ENCODE peak calls at places on chromosome 21, in four cellular contexts. W is tibial artery, M is psoas muscle, K is tibial nerve. G is an unnamed sample. For H3K4me1, the result is how much of the 10 kb centered on the place peaks cover.

GRCh38 chr21:36902793-36903192 is 63.7 kb downstream of the HLCS start:
- DNase-seq in K (no peak), M (no peak), W (no peak), G (no peak)

GRCh38 chr21:29487154-29487553 is 188.4 kb downstream of the BACH1 start:
- DNase-seq in W (no peak), K (no peak), M (no peak), G (no peak)

GRCh38 chr21:32645261-32646182 is 33.3 kb upstream of the CFAP298 start:
- DNase-seq in M (no peak), K (no peak), W (no peak), G (no peak)

GRCh38 chr21:25171438-25171837 is 435.8 kb downstream of the MRPL39 start:
- DNase-seq in W (no peak), K (no peak), M (no peak), G (no peak)

GRCh38 chr21:41907496-41908258 is 28.5 kb upstream of the PRDM15 start:
- DNase-seq in M (no peak), W (no peak), K (no peak), G (no peak)

GRCh38 chr21:15293251-15293650 is 228.5 kb upstream of the NRIP1 start:
- DNase-seq in W (no peak), K (no peak), M (no peak), G (no peak)

GRCh38 chr21:27201197-27201596 is 234.3 kb upstream of the ADAMTS5 start:
- DNase-seq in K (no peak), M (no peak), W (no peak), G (no peak)

GRCh38 chr21:31576428-31576827 is 83.1 kb upstream of the SOD1 start:
- DNase-seq in M (no peak), W (no peak), K (no peak), G (no peak)

GRCh38 chr21:43346551-43346950 is 80.4 kb downstream of the SIK1 start:
- DNase-seq in M (no peak), W (no peak), K (no peak), G (no peak)

GRCh38 chr21:31222142-31222541 is 121.9 kb downstream of the TIAM1 start:
- DNase-seq in K (no peak), M (no peak), W (no peak), G (no peak)

GRCh38 chr21:30227128-30227527 is 11.2 kb upstream of the CLDN8 start:
- DNase-seq in M (no peak), K (no peak), W (no peak), G (no peak)

GRCh38 chr21:45072963-45073300 is 1.4 kb upstream of the ADARB1 start:
- DNase-seq in K (no peak), M (no peak), W (no peak), G (no peak)

GRCh38 chr21:26840912-26841311 is 4.3 kb downstream of the ADAMTS1 start:
- DNase-seq in W (peak), M (peak), K (peak), G (no peak)

GRCh38 chr21:44703731-44704635 is 7.0 kb downstream of the KRTAP10-12 start:
- DNase-seq in M (peak), W (peak), K (no peak), G (peak)

GRCh38 chr21:44285547-44285992 is at the start of gene AIRE:
- DNase-seq in K (no peak), W (no peak), M (peak), G (no peak)

GRCh38 chr21:35619184-35619583 is 441.1 kb downstream of the SETD4 start:
- DNase-seq in K (no peak), W (no peak), M (no peak), G (no peak)

GRCh38 chr21:15057290-15057689 is 7.5 kb downstream of the NRIP1 start:
- DNase-seq in M (no peak), W (no peak), K (no peak), G (no peak)

GRCh38 chr21:36388835-36389234 is 3.6 kb downstream of the CHAF1B start:
- DNase-seq in M (no peak), K (no peak), W (no peak), G (no peak)

DNA sequence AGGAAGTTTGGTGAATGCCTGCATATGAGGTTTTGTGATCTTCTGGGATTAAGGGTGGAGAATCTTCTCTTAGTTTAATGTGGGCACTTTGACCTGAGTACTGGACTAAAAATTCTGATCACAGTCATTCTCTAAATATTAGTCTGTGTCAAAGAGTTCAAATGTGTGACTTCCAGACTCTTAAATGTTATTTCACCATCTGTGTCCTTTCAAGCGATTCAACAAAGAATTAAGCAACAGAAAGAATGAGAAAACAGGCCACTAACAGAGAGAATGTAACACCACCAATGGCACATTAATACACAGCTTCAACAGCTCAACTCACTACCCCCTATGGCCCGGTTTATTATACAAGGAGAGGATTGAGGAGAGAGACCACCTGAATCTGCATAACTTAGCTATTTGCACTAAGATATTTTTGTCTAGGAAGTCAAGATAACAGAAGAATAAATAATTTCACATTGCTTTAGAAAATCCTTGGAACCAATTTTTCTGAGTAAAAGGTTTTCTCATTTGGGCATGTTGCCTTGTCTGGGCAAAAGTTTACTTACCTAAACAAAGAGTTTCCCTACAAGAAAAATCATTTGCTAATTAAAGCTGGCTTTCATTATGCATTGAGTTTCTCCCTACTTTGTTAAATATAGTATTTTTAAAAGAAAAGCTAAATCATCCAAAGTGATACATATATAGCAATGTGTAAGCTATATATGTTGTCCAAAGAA is 1313.7 kb downstream of the NCAM2 start:
- DNase-seq in M (no peak), W (no peak), K (no peak), G (no peak)
- TF ChIP-seq CTCF in M (no peak), W (no peak), K (no peak), G (no peak)

GRCh38 chr21:33971492-33972013 is 55.9 kb upstream of the ATP5PO start:
- DNase-seq in M (no peak), K (no peak), W (no peak), G (peak)
- H3K4me1 ChIP-seq in M (under half), K (under half), W (under half), G (under half)

DNA sequence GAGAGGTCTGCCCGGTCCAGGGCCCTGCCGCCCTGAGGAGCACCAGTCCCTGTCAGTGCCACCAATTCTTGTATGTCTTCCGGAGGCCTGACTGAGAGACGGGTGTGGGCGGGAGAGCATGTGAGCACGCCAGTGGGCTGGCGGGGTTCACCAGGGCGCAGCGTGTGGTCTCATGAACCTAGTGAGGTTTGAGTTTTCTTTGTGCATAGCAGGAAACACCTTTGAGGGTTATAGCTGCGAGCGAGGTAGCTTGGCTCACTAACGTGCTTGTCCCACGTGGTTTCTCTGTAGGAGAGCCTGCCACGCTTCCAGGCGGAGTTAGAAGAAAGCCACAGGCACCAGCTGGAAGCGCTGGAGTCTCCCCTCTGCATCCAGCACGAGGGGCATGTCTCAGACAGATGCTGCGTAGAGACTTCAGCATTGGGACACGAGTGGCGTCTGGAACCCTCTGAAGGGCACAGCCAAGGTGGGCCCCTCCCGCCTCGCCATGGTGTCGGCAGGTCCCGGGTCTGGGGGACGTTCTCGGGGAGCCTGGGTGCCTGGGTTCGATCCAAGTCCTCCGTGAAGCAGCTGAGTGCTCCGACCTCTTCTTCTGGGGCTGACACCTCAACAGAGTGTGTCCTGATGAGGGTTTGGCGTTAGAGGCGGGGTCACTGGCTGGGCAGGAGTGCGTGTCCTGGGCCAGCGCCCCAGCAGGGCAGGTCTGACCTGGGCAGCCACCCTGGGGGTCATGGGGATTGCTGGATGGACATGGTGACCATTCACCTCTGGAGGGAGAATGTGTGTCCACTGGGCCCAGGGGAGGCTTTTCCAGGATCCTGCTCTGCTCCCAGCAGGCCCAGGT is 31.4 kb downstream of the PCNT start:
- DNase-seq in W (no peak), K (no peak), M (peak), G (no peak)
- H3K4me3 ChIP-seq in W (no peak), K (no peak), M (peak), G (no peak)

DNA sequence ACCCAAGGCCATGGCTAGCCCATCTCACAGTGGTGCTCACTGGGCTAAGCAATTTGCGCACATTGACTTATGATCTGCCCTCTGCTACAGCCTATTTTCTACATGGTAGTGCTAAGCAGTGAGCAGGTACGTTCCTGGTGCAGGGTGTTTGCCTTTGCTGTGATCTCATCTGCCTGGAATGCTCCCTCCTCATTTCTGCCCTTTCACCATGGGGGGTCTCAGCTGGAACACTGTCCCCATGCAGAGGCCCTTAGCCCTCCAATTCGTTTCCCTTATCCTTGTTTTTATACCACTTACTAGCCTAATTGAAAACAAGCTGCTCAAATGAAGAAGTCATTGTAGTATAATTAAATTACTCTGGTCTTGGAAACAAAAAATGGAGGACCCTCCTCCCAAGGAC is 2.0 kb upstream of the B3GALT5 start:
- DNase-seq in M (no peak), W (no peak), K (no peak), G (no peak)
- TF ChIP-seq CTCF in M (no peak), W (no peak), K (no peak), G (no peak)

G was measured in ascending aorta.